ENCODE peak calls at places on chromosomes 2 and 18, in ten cellular contexts. One of them, this sample, is unnamed.
A peak's percentile ranks its signal among the peaks of the same experiment; 100 is the strongest.

GRCh38 chr2:229909090-229909489 is 12.7 kb downstream of the TRIP12 start:
- DNase-seq in pons: no peak
- DNase-seq in GDM1: no peak
- DNase-seq in AG08395: no peak
- DNase-seq in hepatic stellate cell: no peak
- DNase-seq in AG20443: no peak
- DNase-seq in AG09309: no peak
- DNase-seq in IMR-90: no peak
- DNase-seq in adipocyte: no peak
- DNase-seq in RWPE2: no peak
- DNase-seq in this sample: no peak

GRCh38 chr18:3264362-3264761 is 2.4 kb downstream of the MYL12B start:
- DNase-seq in pons: no peak
- DNase-seq in AG08395: no peak
- DNase-seq in AG20443: no peak
- DNase-seq in AG09309: no peak
- DNase-seq in IMR-90: peak; percentile 42
- DNase-seq in hepatic stellate cell: no peak
- DNase-seq in RWPE2: no peak
- DNase-seq in adipocyte: no peak
- DNase-seq in GDM1: no peak
- DNase-seq in this sample: peak; percentile 54

GRCh38 chr2:19349911-19350677 is 8.3 kb downstream of the OSR1 start:
- DNase-seq in hepatic stellate cell: peak; percentile 62
- DNase-seq in pons: peak; percentile 76
- DNase-seq in RWPE2: no peak
- DNase-seq in GDM1: peak; percentile 16
- DNase-seq in adipocyte: peak; percentile 70
- DNase-seq in AG09309: no peak
- DNase-seq in IMR-90: no peak
- DNase-seq in AG08395: no peak
- DNase-seq in AG20443: peak; percentile 41
- DNase-seq in this sample: no peak

GRCh38 chr2:187302619-187303018 is 145.4 kb downstream of the CALCRL start:
- DNase-seq in pons: no peak
- DNase-seq in hepatic stellate cell: no peak
- DNase-seq in IMR-90: peak; percentile 36
- DNase-seq in RWPE2: no peak
- DNase-seq in GDM1: no peak
- DNase-seq in AG20443: peak; percentile 7
- DNase-seq in AG09309: no peak
- DNase-seq in AG08395: peak; percentile 26
- DNase-seq in adipocyte: peak; percentile 14
- DNase-seq in this sample: peak; percentile 55

GRCh38 chr2:120867290-120868231 is 131.9 kb downstream of the GLI2 start:
- DNase-seq in AG09309: no peak
- DNase-seq in AG20443: peak; percentile 93
- DNase-seq in AG08395: peak; percentile 93
- DNase-seq in IMR-90: peak; percentile 77
- DNase-seq in hepatic stellate cell: peak; percentile 94
- DNase-seq in RWPE2: no peak
- DNase-seq in adipocyte: peak; percentile 94
- DNase-seq in pons: peak; percentile 24
- DNase-seq in GDM1: no peak
- DNase-seq in this sample: peak; percentile 75

GRCh38 chr18:79644006-79644665 is 35.5 kb upstream of the CTDP1 start:
- DNase-seq in AG08395: peak; percentile 85
- DNase-seq in hepatic stellate cell: peak; percentile 81
- DNase-seq in pons: peak; percentile 42
- DNase-seq in IMR-90: peak; percentile 47
- DNase-seq in AG09309: no peak
- DNase-seq in AG20443: peak; percentile 90
- DNase-seq in adipocyte: peak; percentile 70
- DNase-seq in RWPE2: no peak
- DNase-seq in GDM1: no peak
- DNase-seq in this sample: peak; percentile 68

GRCh38 chr18:75211721-75212625 is 1.4 kb downstream of the TSHZ1 start:
- DNase-seq in AG08395: no peak
- DNase-seq in AG20443: peak; percentile 37
- DNase-seq in RWPE2: no peak
- DNase-seq in AG09309: no peak
- DNase-seq in pons: no peak
- DNase-seq in adipocyte: peak; percentile 68
- DNase-seq in GDM1: no peak
- DNase-seq in hepatic stellate cell: peak; percentile 22
- DNase-seq in IMR-90: peak; percentile 19
- DNase-seq in this sample: peak; percentile 23

GRCh38 chr2:236179653-236180500 is 11.7 kb upstream of the GBX2 start:
- DNase-seq in hepatic stellate cell: no peak
- DNase-seq in AG20443: peak; percentile 40
- DNase-seq in AG08395: no peak
- DNase-seq in IMR-90: peak; percentile 20
- DNase-seq in pons: no peak
- DNase-seq in GDM1: no peak
- DNase-seq in adipocyte: peak; percentile 56
- DNase-seq in AG09309: no peak
- DNase-seq in RWPE2: no peak
- DNase-seq in this sample: peak; percentile 85

GRCh38 chr2:120020554-120020953 is 7.7 kb downstream of the EPB41L5 start:
- DNase-seq in AG20443: no peak
- DNase-seq in pons: no peak
- DNase-seq in hepatic stellate cell: no peak
- DNase-seq in AG09309: no peak
- DNase-seq in GDM1: no peak
- DNase-seq in AG08395: no peak
- DNase-seq in adipocyte: peak; percentile 46
- DNase-seq in RWPE2: no peak
- DNase-seq in IMR-90: no peak
- DNase-seq in this sample: no peak

GRCh38 chr2:74226648-74227213 is 28.3 kb downstream of the MTHFD2 start:
- DNase-seq in RWPE2: no peak
- DNase-seq in AG20443: no peak
- DNase-seq in AG08395: no peak
- DNase-seq in adipocyte: no peak
- DNase-seq in pons: no peak
- DNase-seq in AG09309: no peak
- DNase-seq in GDM1: no peak
- DNase-seq in IMR-90: no peak
- DNase-seq in hepatic stellate cell: no peak
- DNase-seq in this sample: no peak

GRCh38 chr18:9658111-9658641 is 43.8 kb upstream of the PPP4R1 start:
- DNase-seq in AG08395: no peak
- DNase-seq in AG20443: no peak
- DNase-seq in RWPE2: peak; percentile 92
- DNase-seq in pons: no peak
- DNase-seq in GDM1: no peak
- DNase-seq in IMR-90: no peak
- DNase-seq in adipocyte: no peak
- DNase-seq in AG09309: no peak
- DNase-seq in hepatic stellate cell: no peak
- DNase-seq in this sample: peak; percentile 26

GRCh38 chr2:26609839-26610277 is 31.3 kb downstream of the CIB4 start:
- DNase-seq in pons: no peak
- DNase-seq in IMR-90: no peak
- DNase-seq in AG09309: no peak
- DNase-seq in RWPE2: no peak
- DNase-seq in AG08395: no peak
- DNase-seq in GDM1: no peak
- DNase-seq in AG20443: no peak
- DNase-seq in adipocyte: no peak
- DNase-seq in hepatic stellate cell: no peak
- DNase-seq in this sample: no peak

GRCh38 chr2:6526093-6526824 is 339.4 kb downstream of the CMPK2 start:
- DNase-seq in hepatic stellate cell: no peak
- DNase-seq in RWPE2: no peak
- DNase-seq in GDM1: no peak
- DNase-seq in pons: no peak
- DNase-seq in AG09309: no peak
- DNase-seq in adipocyte: no peak
- DNase-seq in IMR-90: no peak
- DNase-seq in AG08395: no peak
- DNase-seq in AG20443: no peak
- DNase-seq in this sample: peak; percentile 52

GRCh38 chr2:113253453-113253852 is 25.3 kb downstream of the PAX8 start:
- DNase-seq in AG08395: no peak
- DNase-seq in GDM1: no peak
- DNase-seq in IMR-90: no peak
- DNase-seq in adipocyte: no peak
- DNase-seq in RWPE2: no peak
- DNase-seq in AG09309: no peak
- DNase-seq in hepatic stellate cell: no peak
- DNase-seq in pons: no peak
- DNase-seq in AG20443: no peak
- DNase-seq in this sample: no peak

GRCh38 chr2:37230581-37230980 is 815 bp downstream of the CEBPZ start:
- DNase-seq in AG08395: peak; percentile 5
- DNase-seq in AG09309: no peak
- DNase-seq in GDM1: no peak
- DNase-seq in hepatic stellate cell: no peak
- DNase-seq in AG20443: peak; percentile 17
- DNase-seq in IMR-90: no peak
- DNase-seq in RWPE2: no peak
- DNase-seq in adipocyte: peak; percentile 42
- DNase-seq in pons: peak; percentile 3
- DNase-seq in this sample: peak; percentile 20